ENCODE peak calls at places on chromosomes 16 and 17, in five cellular contexts. Q, N, P, K and V are unnamed samples.
A peak's percentile ranks its signal among the peaks of the same experiment; 100 is the strongest.

GRCh38 chr16:3716831-3717234 is 491 bp downstream of the TRAP1 start:
- DNase-seq in Q (no peak), N (no peak), P (no peak), K (no peak), V (no peak)

GRCh38 chr16:23959069-23959800 is 123.5 kb downstream of the PRKCB start:
- DNase-seq in Q (no peak), N (peak; percentile 23), P (no peak), K (no peak), V (no peak)

GRCh38 chr17:31926100-31926729 is 10.6 kb upstream of the SUZ12 start:
- DNase-seq in Q (peak; percentile 8), N (no peak), P (no peak), K (no peak), V (no peak)

GRCh38 chr16:65697061-65697460 is 575.2 kb upstream of the CDH11 start:
- DNase-seq in Q (no peak), N (no peak), P (no peak), K (no peak), V (no peak)

GRCh38 chr17:3890082-3890892 is 2.6 kb downstream of the CAMKK1 start:
- DNase-seq in Q (no peak), N (peak; percentile 24), P (no peak), K (no peak), V (peak; percentile 52)

GRCh38 chr17:82703935-82704865 is 5.7 kb upstream of the RAB40B start:
- DNase-seq in Q (no peak), N (no peak), P (no peak), K (peak; percentile 69), V (no peak)

GRCh38 chr17:35588196-35588920 is 1.2 kb downstream of the AP2B1 start:
- DNase-seq in Q (no peak), N (no peak), P (no peak), K (no peak), V (peak; percentile 73)

GRCh38 chr17:81519284-81520020 is 6.9 kb upstream of the ACTG1 start:
- DNase-seq in Q (peak; percentile 69), N (peak; percentile 91), P (no peak), K (no peak), V (peak; percentile 80)

GRCh38 chr17:27360507-27360906 is 66.6 kb downstream of the WSB1 start:
- DNase-seq in Q (no peak), N (no peak), P (no peak), K (no peak), V (no peak)

GRCh38 chr16:18932243-18932997 is 6.2 kb upstream of the SMG1 start:
- DNase-seq in Q (no peak), N (no peak), P (no peak), K (peak; percentile 46), V (no peak)

GRCh38 chr17:55722742-55723487 is at the start of gene TMEM100:
- DNase-seq in Q (no peak), N (peak; percentile 26), P (no peak), K (no peak), V (no peak)

GRCh38 chr17:58176200-58176599 is 9.4 kb downstream of the OR4D2 start:
- DNase-seq in Q (no peak), N (no peak), P (no peak), K (no peak), V (no peak)

GRCh38 chr16:10895053-10895946 is 18.3 kb downstream of the CIITA start:
- DNase-seq in Q (peak; percentile 92), N (peak; percentile 79), P (no peak), K (peak; percentile 48), V (no peak)

GRCh38 chr17:68897557-68897956 is 57.6 kb downstream of the ABCA8 start:
- DNase-seq in Q (no peak), N (no peak), P (no peak), K (no peak), V (no peak)

GRCh38 chr17:27559506-27559931 is 71.5 kb upstream of the LGALS9 start:
- DNase-seq in Q (no peak), N (no peak), P (no peak), K (peak; percentile 62), V (no peak)

GRCh38 chr17:72411124-72411563 is 290.3 kb downstream of the SOX9 start:
- DNase-seq in Q (no peak), N (no peak), P (no peak), K (no peak), V (no peak)

GRCh38 chr16:66926171-66926570 is 836 bp upstream of the RRAD start:
- DNase-seq in Q (no peak), N (no peak), P (no peak), K (no peak), V (no peak)

GRCh38 chr17:72554508-72554907 is 433.7 kb downstream of the SOX9 start:
- DNase-seq in Q (no peak), N (no peak), P (no peak), K (no peak), V (no peak)

GRCh38 chr17:44007346-44008204 is 3.2 kb downstream of the NAGS start:
- DNase-seq in Q (peak; percentile 49), N (no peak), P (no peak), K (no peak), V (no peak)

GRCh38 chr17:72950236-72950931 is 142.1 kb downstream of the SLC39A11 start:
- DNase-seq in Q (no peak), N (no peak), P (no peak), K (no peak), V (no peak)

GRCh38 chr17:3594056-3594810 is 15.0 kb downstream of the TRPV1 start:
- DNase-seq in Q (no peak), N (no peak), P (no peak), K (no peak), V (no peak)

GRCh38 chr17:3965123-3965800 is 1.0 kb upstream of the ATP2A3 start:
- DNase-seq in Q (peak; percentile 80), N (peak; percentile 66), P (peak; percentile 33), K (no peak), V (peak; percentile 22)

DNA sequence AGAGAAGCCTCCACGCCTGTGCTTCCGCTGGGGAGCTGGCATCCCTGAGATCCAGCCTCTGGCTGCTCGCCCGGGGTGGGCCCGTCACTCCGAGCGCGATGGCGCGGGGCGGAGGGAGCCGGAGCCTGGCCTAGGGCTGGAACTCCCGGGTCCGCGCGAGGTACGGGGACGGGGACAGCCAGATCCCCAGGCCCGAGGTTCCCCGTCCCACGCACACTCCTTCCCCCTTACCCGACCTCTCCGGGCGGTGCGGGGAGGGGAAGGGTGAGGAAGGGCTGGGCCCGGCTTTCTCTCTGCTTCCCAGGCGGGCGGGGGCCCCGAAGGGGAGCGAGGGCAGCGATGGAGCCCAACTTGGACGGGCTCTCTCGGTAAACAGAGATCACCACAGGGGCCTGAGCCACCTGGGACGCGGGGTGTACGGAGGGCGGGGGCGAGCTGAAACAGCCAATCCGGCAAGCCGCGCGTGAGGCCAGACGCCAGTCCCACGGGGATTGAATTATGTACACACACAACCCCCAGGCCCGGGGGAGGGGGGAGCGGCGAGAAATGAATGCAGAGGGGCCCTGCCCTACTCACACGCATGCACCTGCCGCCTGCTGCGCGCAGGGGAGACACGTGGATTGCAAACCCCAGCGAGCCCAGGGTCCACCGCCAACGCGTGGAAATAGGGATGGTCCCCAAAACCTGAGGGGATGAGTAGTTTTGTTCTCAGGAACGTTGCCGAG is at the start of gene SLC16A11:
- DNase-seq in Q (peak; percentile 75), N (no peak), P (no peak), K (no peak), V (no peak)
- TF ChIP-seq POLR2AphosphoS5 in Q (no peak), N (no peak), P (no peak), K (no peak), V (no peak)

GRCh38 chr17:79841369-79842135 is 2.3 kb upstream of the CBX4 start:
- DNase-seq in Q (peak; percentile 71), N (no peak), P (no peak), K (no peak), V (no peak)
- TF ChIP-seq SRF in Q (no peak), N (no peak), P (no peak), K (no peak), V (no peak)

GRCh38 chr16:61460020-61460419 is 576.2 kb downstream of the CDH8 start:
- DNase-seq in Q (no peak), N (no peak), P (no peak), K (no peak), V (no peak)
- TF ChIP-seq POLR2AphosphoS5 in Q (no peak), N (no peak), P (no peak), K (no peak), V (no peak)

GRCh38 chr17:40938981-40939380 is 1.5 kb upstream of the KRT23 start:
- DNase-seq in Q (no peak), N (no peak), P (no peak), K (no peak), V (no peak)
- TF ChIP-seq SRF in Q (no peak), N (no peak), P (no peak), K (no peak), V (no peak)

GRCh38 chr16:22373662-22374310 is 633 bp downstream of the CDR2 start:
- DNase-seq in Q (no peak), N (no peak), P (no peak), K (no peak), V (no peak)
- TF ChIP-seq POLR2AphosphoS5 in Q (no peak), N (no peak), P (peak; percentile 10), K (no peak), V (no peak)

GRCh38 chr16:84406006-84406963 is 37.9 kb downstream of the ATP2C2 start:
- DNase-seq in Q (no peak), N (peak; percentile 51), P (no peak), K (no peak), V (no peak)

GRCh38 chr16:84404324-84404723 is 36.0 kb downstream of the ATP2C2 start:
- DNase-seq in Q (no peak), N (no peak), P (no peak), K (no peak), V (no peak)

GRCh38 chr16:84408314-84408690 is 40.0 kb downstream of the ATP2C2 start:
- DNase-seq in Q (no peak), N (no peak), P (no peak), K (no peak), V (no peak)

GRCh38 chr16:84407588-84408313 is 39.4 kb downstream of the ATP2C2 start:
- DNase-seq in Q (no peak), N (no peak), P (no peak), K (no peak), V (no peak)

DNA sequence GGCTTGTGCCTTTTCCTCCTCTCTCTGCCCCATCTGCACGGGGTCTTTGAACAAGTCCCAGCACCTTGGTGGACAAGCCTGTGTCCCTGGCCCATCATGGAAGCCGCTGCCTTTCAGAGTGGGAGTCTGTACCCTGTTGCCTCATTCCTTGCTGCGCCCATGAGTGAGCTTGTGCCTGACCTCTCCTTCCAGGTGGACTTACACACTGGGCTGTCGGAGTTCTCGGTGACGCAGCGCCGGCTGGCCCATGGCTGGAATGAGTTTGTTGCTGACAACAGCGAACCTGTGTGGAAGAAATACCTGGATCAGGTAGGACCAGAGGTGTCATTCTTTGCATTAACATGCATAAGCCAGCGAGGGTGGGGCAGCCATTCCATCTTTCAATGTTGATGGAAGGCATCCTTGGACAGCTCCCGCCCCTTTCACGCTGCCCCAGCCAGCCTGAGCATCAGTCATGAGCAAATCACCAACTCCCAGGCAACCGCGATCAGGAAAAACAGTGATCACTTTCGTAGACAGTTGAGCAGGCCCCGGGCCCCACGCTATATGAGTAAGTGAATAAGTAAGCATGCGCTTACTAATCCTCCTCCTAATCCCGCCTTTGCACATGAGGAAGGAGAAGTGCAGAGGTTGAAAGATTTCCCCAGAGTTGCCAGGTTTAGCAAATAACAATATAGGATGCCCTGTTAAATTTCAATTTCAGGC is 36.8 kb downstream of the ATP2C2 start:
- DNase-seq in Q (no peak), N (no peak), P (no peak), K (no peak), V (no peak)
- TF ChIP-seq SRF in Q (no peak), N (no peak), P (no peak), K (no peak), V (no peak)

GRCh38 chr17:59331929-59332889 is 754 bp downstream of the YPEL2 start:
- DNase-seq in Q (peak; percentile 66), N (peak; percentile 53), P (no peak), K (no peak), V (no peak)
- TF ChIP-seq POLR2AphosphoS5 in Q (no peak), N (no peak), P (no peak), K (no peak), V (no peak)